ENCODE peak calls at places on chromosomes 11 and 22, in five cellular contexts. D, S, V, B and I are unnamed samples.

GRCh38 chr11:132632641-132633124 is 899.6 kb downstream of the OPCML start:
- DNase-seq in D (peak; percentile 76), S (no peak), V (peak; percentile 4), B (peak; percentile 99), I (peak; percentile 17)

GRCh38 chr11:69012092-69013008 is 696 bp downstream of the MRGPRF start:
- DNase-seq in D (peak; percentile 45), S (no peak), V (no peak), B (no peak), I (no peak)

GRCh38 chr11:68138256-68138655 is 17.1 kb upstream of the CHKA start:
- DNase-seq in D (no peak), S (no peak), V (no peak), B (no peak), I (no peak)

GRCh38 chr22:24423519-24424000 is 3.8 kb upstream of the ADORA2A start:
- DNase-seq in D (peak; percentile 55), S (peak; percentile 57), V (peak; percentile 60), B (no peak), I (no peak)

GRCh38 chr11:32173435-32173834 is 82.6 kb downstream of the RCN1 start:
- DNase-seq in D (peak; percentile 25), S (peak; percentile 62), V (peak; percentile 67), B (peak; percentile 49), I (peak; percentile 78)

GRCh38 chr11:8768625-8769333 is 86.2 kb downstream of the RPL27A start:
- DNase-seq in D (peak; percentile 84), S (no peak), V (peak; percentile 74), B (peak; percentile 61), I (peak; percentile 24)

GRCh38 chr22:49062155-49063039 is 765.3 kb downstream of the BRD1 start:
- DNase-seq in D (no peak), S (no peak), V (no peak), B (no peak), I (no peak)

GRCh38 chr22:23836281-23836680 is 2.5 kb downstream of the DERL3 start:
- DNase-seq in D (no peak), S (no peak), V (no peak), B (no peak), I (no peak)

GRCh38 chr11:19093976-19094375 is 23.0 kb upstream of the ZDHHC13 start:
- DNase-seq in D (no peak), S (no peak), V (no peak), B (no peak), I (no peak)

GRCh38 chr11:1916132-1916985 is 3.1 kb upstream of the TNNT3 start:
- DNase-seq in D (no peak), S (no peak), V (no peak), B (no peak), I (no peak)

GRCh38 chr22:44666207-44666585 is 35.8 kb upstream of the PRR5 start:
- DNase-seq in D (no peak), S (no peak), V (no peak), B (no peak), I (no peak)

GRCh38 chr11:33068611-33069340 is 29.4 kb downstream of the TCP11L1 start:
- DNase-seq in D (no peak), S (no peak), V (no peak), B (no peak), I (no peak)

GRCh38 chr11:118672865-118673264 is 6.6 kb downstream of the TREH start:
- DNase-seq in D (no peak), S (no peak), V (no peak), B (no peak), I (no peak)

GRCh38 chr22:37627091-37627490 is 12.4 kb upstream of the SH3BP1 start:
- DNase-seq in D (no peak), S (no peak), V (no peak), B (no peak), I (no peak)

GRCh38 chr11:67302571-67303131 is 679 bp upstream of the SSH3 start:
- DNase-seq in D (no peak), S (no peak), V (no peak), B (peak; percentile 17), I (no peak)

GRCh38 chr22:46007003-46007847 is 30.3 kb upstream of the WNT7B start:
- DNase-seq in D (peak; percentile 88), S (no peak), V (peak; percentile 68), B (peak; percentile 35), I (peak; percentile 82)

GRCh38 chr11:24142062-24142461 is 354.8 kb upstream of the LUZP2 start:
- DNase-seq in D (no peak), S (no peak), V (no peak), B (no peak), I (no peak)

GRCh38 chr22:29820941-29821789 is 16.9 kb downstream of the ASCC2 start:
- DNase-seq in D (peak; percentile 36), S (no peak), V (peak; percentile 83), B (peak; percentile 100), I (peak; percentile 71)

GRCh38 chr11:11346249-11346648 is 6.8 kb downstream of the CSNK2A3 start:
- DNase-seq in D (no peak), S (no peak), V (no peak), B (no peak), I (no peak)

GRCh38 chr11:843818-844692 is 1.4 kb downstream of the TSPAN4 start:
- DNase-seq in D (peak; percentile 81), S (no peak), V (peak; percentile 95), B (peak; percentile 76), I (peak; percentile 89)

GRCh38 chr11:58968251-58968711 is 29.0 kb downstream of the GLYATL1 start:
- DNase-seq in D (no peak), S (no peak), V (no peak), B (no peak), I (no peak)
- H3K27ac ChIP-seq in D (no peak overlapping the region), S (no peak overlapping the region), V (no peak overlapping the region), B (no peak overlapping the region), I (no peak overlapping the region)

DNA sequence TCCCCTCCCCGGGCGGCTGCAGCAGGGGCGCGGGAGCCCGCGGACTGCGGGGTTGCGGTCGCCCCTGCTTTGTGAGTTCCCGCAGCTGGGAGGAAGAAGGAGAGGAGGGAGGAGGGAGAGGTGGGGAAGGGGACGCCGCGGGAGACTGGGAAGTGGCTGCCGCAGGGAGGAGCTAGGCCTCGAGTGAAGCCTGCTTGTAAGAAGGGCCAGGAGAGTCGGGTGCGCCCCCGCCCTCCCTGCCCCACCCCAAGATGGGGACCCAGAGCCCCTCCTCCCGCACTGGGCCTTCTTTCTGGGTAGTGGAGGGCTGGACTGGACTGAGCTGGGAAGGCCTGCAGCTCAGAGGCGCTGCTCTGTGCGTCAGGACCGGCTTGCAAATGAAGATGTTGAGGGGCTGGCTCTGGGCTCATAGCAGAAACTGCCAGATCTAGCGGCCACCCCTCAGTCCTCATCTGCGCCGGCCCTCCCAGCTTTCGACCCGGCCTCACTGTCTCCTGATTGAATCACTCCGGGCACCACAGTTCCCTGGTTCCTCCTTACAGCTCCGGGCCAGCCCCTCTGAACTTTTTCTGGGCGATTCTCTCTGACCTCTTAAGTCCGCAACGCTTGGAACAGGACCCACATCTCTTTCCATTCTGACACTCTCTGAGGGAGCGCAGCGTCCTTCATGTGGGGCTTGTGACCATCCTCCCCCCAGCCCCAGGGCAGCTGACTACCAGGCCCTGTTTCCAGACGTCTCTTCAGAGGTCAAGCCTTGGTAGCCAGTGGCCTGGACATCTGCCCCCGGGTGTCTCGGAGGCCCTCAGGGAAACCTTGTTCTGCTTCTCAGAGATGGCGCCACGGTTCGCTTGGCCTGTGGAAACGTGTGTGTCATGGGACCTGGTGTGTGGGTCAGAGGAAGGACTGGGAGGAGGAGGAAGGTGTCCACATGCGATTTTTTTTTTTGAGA is 21.9 kb downstream of the SERPINH1 start:
- DNase-seq in D (no peak), S (peak; percentile 69), V (peak; percentile 78), B (no peak), I (peak; percentile 16)
- H3K27ac ChIP-seq in D (peak overlapping the region; percentile 71), S (peak overlapping the region; percentile 95), V (peak overlapping the region; percentile 98), B (peak overlapping the region; percentile 42), I (peak overlapping the region; percentile 72)

GRCh38 chr11:120222916-120223315 is 12.1 kb downstream of the OAF start:
- DNase-seq in D (no peak), S (no peak), V (no peak), B (no peak), I (no peak)

GRCh38 chr11:120219935-120220746 is 9.3 kb downstream of the OAF start:
- DNase-seq in D (no peak), S (no peak), V (no peak), B (no peak), I (no peak)

GRCh38 chr11:120220747-120221037 is 9.9 kb downstream of the OAF start:
- DNase-seq in D (no peak), S (no peak), V (no peak), B (no peak), I (no peak)

GRCh38 chr11:120219157-120219934 is 8.5 kb downstream of the OAF start:
- DNase-seq in D (no peak), S (no peak), V (no peak), B (no peak), I (no peak)

DNA sequence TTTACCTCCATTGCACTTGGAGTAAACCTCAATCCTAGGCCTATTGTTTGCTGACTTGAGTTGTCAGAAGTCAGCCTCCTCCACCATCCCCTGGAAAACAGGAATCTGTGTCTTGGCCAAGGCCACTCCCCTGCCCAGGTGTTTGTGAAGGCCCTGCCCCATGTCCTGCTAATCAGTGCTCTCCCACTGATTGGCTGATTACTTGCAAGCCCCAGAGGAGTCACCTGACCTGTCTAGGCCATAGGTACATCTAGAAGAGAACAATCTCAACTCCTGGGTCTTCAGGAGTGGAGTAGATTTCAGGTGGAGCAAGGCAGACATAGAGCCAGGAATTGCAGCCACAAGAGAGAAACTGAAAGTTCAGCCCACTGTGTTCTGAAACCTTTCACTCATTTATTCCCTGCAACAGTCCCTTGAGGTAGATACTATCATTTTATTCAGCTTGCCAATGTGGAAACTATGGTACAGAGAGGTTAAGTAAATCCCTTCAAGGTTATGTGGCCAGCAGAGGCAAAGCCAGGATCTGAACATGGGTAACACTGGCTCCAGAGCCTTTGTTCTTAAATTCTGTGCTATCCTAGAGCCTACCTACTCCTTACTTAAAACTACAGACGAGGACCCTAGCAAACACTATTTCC is 10.4 kb downstream of the OAF start:
- DNase-seq in D (no peak), S (no peak), V (no peak), B (no peak), I (no peak)
- H3K27ac ChIP-seq in D (no peak overlapping the region), S (no peak overlapping the region), V (no peak overlapping the region), B (no peak overlapping the region), I (no peak overlapping the region)

GRCh38 chr22:42364641-42365336 is 67.4 kb downstream of the NFAM1 start:
- DNase-seq in D (no peak), S (no peak), V (peak; percentile 40), B (peak; percentile 9), I (peak; percentile 71)
- H3K27ac ChIP-seq in D (no peak overlapping the region), S (no peak overlapping the region), V (peak overlapping the region; percentile 19), B (no peak overlapping the region), I (peak overlapping the region; percentile 54)

GRCh38 chr22:41524283-41524682 is 20.0 kb downstream of the POLR3H start:
- DNase-seq in D (no peak), S (no peak), V (peak; percentile 62), B (peak; percentile 52), I (no peak)
- H3K27ac ChIP-seq in D (no peak overlapping the region), S (peak overlapping the region; percentile 14), V (peak overlapping the region; percentile 77), B (peak overlapping the region; percentile 88), I (no peak overlapping the region)

GRCh38 chr22:26651840-26652239 is 5.5 kb upstream of the MIAT start:
- DNase-seq in D (no peak), S (no peak), V (no peak), B (no peak), I (no peak)
- H3K27ac ChIP-seq in D (no peak overlapping the region), S (no peak overlapping the region), V (no peak overlapping the region), B (no peak overlapping the region), I (no peak overlapping the region)